ENCODE peak calls at places on chromosomes 4 and X, in seven cellular contexts. One of them, this sample, is unnamed.

GRCh38 chr4:1177274-1178141 is 5.1 kb upstream of the SPON2 start:
- DNase-seq in NCI-H1417: no peak
- DNase-seq in brain microvascular endothelial cell: no peak
- DNase-seq in RPMI7951: peak
- DNase-seq in GM19239: no peak
- DNase-seq in SK-N-SH: no peak
- DNase-seq in heart right ventricle: peak
- DNase-seq in this sample: no peak

GRCh38 chr4:158850371-158850770 is 81.5 kb downstream of the FNIP2 start:
- DNase-seq in NCI-H1417: no peak
- DNase-seq in brain microvascular endothelial cell: no peak
- DNase-seq in RPMI7951: no peak
- DNase-seq in GM19239: no peak
- DNase-seq in SK-N-SH: no peak
- DNase-seq in heart right ventricle: no peak
- DNase-seq in this sample: no peak

GRCh38 chr4:189364032-189364449 is 576.6 kb upstream of the FRG1 start:
- DNase-seq in NCI-H1417: no peak
- DNase-seq in brain microvascular endothelial cell: no peak
- DNase-seq in RPMI7951: no peak
- DNase-seq in GM19239: no peak
- DNase-seq in SK-N-SH: no peak
- DNase-seq in heart right ventricle: no peak
- DNase-seq in this sample: no peak

GRCh38 chr4:180589575-180589974 is 1653.6 kb upstream of the TENM3 start:
- DNase-seq in NCI-H1417: no peak
- DNase-seq in brain microvascular endothelial cell: no peak
- DNase-seq in RPMI7951: no peak
- DNase-seq in GM19239: no peak
- DNase-seq in SK-N-SH: no peak
- DNase-seq in heart right ventricle: no peak
- DNase-seq in this sample: no peak

GRCh38 chrX:150310881-150311280 is 52.2 kb upstream of the MAMLD1 start:
- DNase-seq in NCI-H1417: no peak
- DNase-seq in brain microvascular endothelial cell: no peak
- DNase-seq in RPMI7951: no peak
- DNase-seq in GM19239: no peak
- DNase-seq in SK-N-SH: no peak
- DNase-seq in heart right ventricle: no peak
- DNase-seq in this sample: no peak

GRCh38 chrX:29617725-29618124 is 597.6 kb upstream of the MAGEB2 start:
- DNase-seq in NCI-H1417: no peak
- DNase-seq in brain microvascular endothelial cell: no peak
- DNase-seq in RPMI7951: no peak
- DNase-seq in GM19239: no peak
- DNase-seq in SK-N-SH: no peak
- DNase-seq in heart right ventricle: no peak
- DNase-seq in this sample: no peak

GRCh38 chrX:14963447-14964236 is 90.4 kb downstream of the MOSPD2 start:
- DNase-seq in NCI-H1417: no peak
- DNase-seq in brain microvascular endothelial cell: peak
- DNase-seq in RPMI7951: peak
- DNase-seq in GM19239: no peak
- DNase-seq in SK-N-SH: no peak
- DNase-seq in heart right ventricle: no peak
- DNase-seq in this sample: no peak

GRCh38 chr4:145545538-145546224 is 64.0 kb downstream of the SMAD1 start:
- DNase-seq in NCI-H1417: no peak
- DNase-seq in brain microvascular endothelial cell: peak
- DNase-seq in RPMI7951: peak
- DNase-seq in GM19239: no peak
- DNase-seq in SK-N-SH: no peak
- DNase-seq in heart right ventricle: no peak
- DNase-seq in this sample: no peak

GRCh38 chr4:52864816-52865215 is 2.7 kb downstream of the RASL11B start:
- DNase-seq in NCI-H1417: peak
- DNase-seq in brain microvascular endothelial cell: peak
- DNase-seq in RPMI7951: peak
- DNase-seq in GM19239: no peak
- DNase-seq in SK-N-SH: peak
- DNase-seq in heart right ventricle: no peak
- DNase-seq in this sample: no peak

GRCh38 chr4:27668001-27668400 is 807.4 kb downstream of the STIM2 start:
- DNase-seq in NCI-H1417: no peak
- DNase-seq in brain microvascular endothelial cell: no peak
- DNase-seq in RPMI7951: no peak
- DNase-seq in GM19239: no peak
- DNase-seq in SK-N-SH: no peak
- DNase-seq in heart right ventricle: no peak
- DNase-seq in this sample: no peak

GRCh38 chr4:71186566-71187398 is 152.0 kb upstream of the SLC4A4 start:
- DNase-seq in NCI-H1417: peak
- DNase-seq in brain microvascular endothelial cell: no peak
- DNase-seq in RPMI7951: no peak
- DNase-seq in GM19239: peak
- DNase-seq in SK-N-SH: peak
- DNase-seq in heart right ventricle: peak
- DNase-seq in this sample: peak

GRCh38 chrX:28015993-28016392 is 34.7 kb upstream of the DCAF8L1 start:
- DNase-seq in NCI-H1417: no peak
- DNase-seq in brain microvascular endothelial cell: no peak
- DNase-seq in RPMI7951: no peak
- DNase-seq in GM19239: no peak
- DNase-seq in SK-N-SH: no peak
- DNase-seq in heart right ventricle: no peak
- DNase-seq in this sample: no peak

GRCh38 chr4:15142201-15142600 is 139.9 kb downstream of the CPEB2 start:
- DNase-seq in NCI-H1417: no peak
- DNase-seq in brain microvascular endothelial cell: no peak
- DNase-seq in RPMI7951: no peak
- DNase-seq in GM19239: no peak
- DNase-seq in SK-N-SH: no peak
- DNase-seq in heart right ventricle: no peak
- DNase-seq in this sample: no peak

GRCh38 chr4:150949943-150950342 is 65.1 kb downstream of the LRBA start:
- DNase-seq in NCI-H1417: no peak
- DNase-seq in brain microvascular endothelial cell: no peak
- DNase-seq in RPMI7951: no peak
- DNase-seq in GM19239: no peak
- DNase-seq in SK-N-SH: no peak
- DNase-seq in heart right ventricle: no peak
- DNase-seq in this sample: no peak

GRCh38 chr4:71559957-71560541 is 221.2 kb downstream of the SLC4A4 start:
- DNase-seq in NCI-H1417: no peak
- DNase-seq in brain microvascular endothelial cell: peak
- DNase-seq in RPMI7951: no peak
- DNase-seq in GM19239: no peak
- DNase-seq in SK-N-SH: no peak
- DNase-seq in heart right ventricle: no peak
- DNase-seq in this sample: no peak

GRCh38 chr4:176043838-176044588 is 21.6 kb upstream of the WDR17 start:
- DNase-seq in NCI-H1417: no peak
- DNase-seq in brain microvascular endothelial cell: no peak
- DNase-seq in RPMI7951: no peak
- DNase-seq in GM19239: no peak
- DNase-seq in SK-N-SH: no peak
- DNase-seq in heart right ventricle: no peak
- DNase-seq in this sample: no peak

GRCh38 chr4:168095776-168096443 is 3.6 kb downstream of the ANXA10 start:
- DNase-seq in NCI-H1417: no peak
- DNase-seq in brain microvascular endothelial cell: peak
- DNase-seq in RPMI7951: no peak
- DNase-seq in GM19239: no peak
- DNase-seq in SK-N-SH: no peak
- DNase-seq in heart right ventricle: no peak
- DNase-seq in this sample: no peak

GRCh38 chrX:43958529-43958928 is 14.7 kb downstream of the NDP start:
- DNase-seq in NCI-H1417: peak
- DNase-seq in brain microvascular endothelial cell: peak
- DNase-seq in RPMI7951: peak
- DNase-seq in GM19239: peak
- DNase-seq in SK-N-SH: peak
- DNase-seq in heart right ventricle: no peak
- DNase-seq in this sample: no peak

GRCh38 chr4:119725011-119725410 is 96.4 kb upstream of the PDE5A start:
- DNase-seq in NCI-H1417: no peak
- DNase-seq in brain microvascular endothelial cell: no peak
- DNase-seq in RPMI7951: no peak
- DNase-seq in GM19239: no peak
- DNase-seq in SK-N-SH: no peak
- DNase-seq in heart right ventricle: no peak
- DNase-seq in this sample: no peak

GRCh38 chrX:130680164-130681035 is 222.6 kb downstream of the ENOX2 start:
- DNase-seq in NCI-H1417: no peak
- DNase-seq in brain microvascular endothelial cell: peak
- DNase-seq in RPMI7951: no peak
- DNase-seq in GM19239: no peak
- DNase-seq in SK-N-SH: no peak
- DNase-seq in heart right ventricle: no peak
- DNase-seq in this sample: no peak